ENCODE peak calls at places on chromosomes 6 and 20, in five cellular contexts. One of them, this sample, is unnamed.
A peak's percentile ranks its signal among the peaks of the same experiment; 100 is the strongest.

GRCh38 chr20:5463007-5463686 is 146.4 kb upstream of the PROKR2 start:
- DNase-seq in GM19239: no peak
- DNase-seq in A172: no peak
- DNase-seq in cardiac fibroblast: no peak
- DNase-seq in T-helper 17 cell: no peak
- DNase-seq in this sample: no peak

GRCh38 chr20:32930181-32930580 is 71.5 kb downstream of the EFCAB8 start:
- DNase-seq in A172: no peak
- DNase-seq in T-helper 17 cell: no peak
- DNase-seq in cardiac fibroblast: no peak
- DNase-seq in GM19239: no peak
- DNase-seq in this sample: no peak

GRCh38 chr6:109008537-109008950 is 86.1 kb downstream of the SESN1 start:
- DNase-seq in T-helper 17 cell: no peak
- DNase-seq in cardiac fibroblast: peak; percentile 73
- DNase-seq in GM19239: no peak
- DNase-seq in A172: no peak
- DNase-seq in this sample: no peak

GRCh38 chr6:134161036-134161435 is 108.6 kb upstream of the SLC2A12 start:
- DNase-seq in GM19239: no peak
- DNase-seq in A172: peak; percentile 77
- DNase-seq in cardiac fibroblast: peak; percentile 18
- DNase-seq in T-helper 17 cell: no peak
- DNase-seq in this sample: no peak

GRCh38 chr20:18055261-18055660 is 2.5 kb downstream of the OVOL2 start:
- DNase-seq in cardiac fibroblast: no peak
- DNase-seq in T-helper 17 cell: no peak
- DNase-seq in A172: no peak
- DNase-seq in GM19239: peak; percentile 15
- DNase-seq in this sample: no peak

GRCh38 chr6:45590225-45590624 is 212.5 kb upstream of the SUPT3H start:
- DNase-seq in A172: peak; percentile 90
- DNase-seq in cardiac fibroblast: peak; percentile 83
- DNase-seq in GM19239: no peak
- DNase-seq in T-helper 17 cell: no peak
- DNase-seq in this sample: no peak

GRCh38 chr6:30885481-30885998 is 1.2 kb downstream of the DDR1 start:
- DNase-seq in T-helper 17 cell: no peak
- DNase-seq in cardiac fibroblast: peak; percentile 18
- DNase-seq in GM19239: no peak
- DNase-seq in A172: peak; percentile 33
- DNase-seq in this sample: no peak

GRCh38 chr6:163671791-163672190 is 257.3 kb downstream of the QKI start:
- DNase-seq in GM19239: no peak
- DNase-seq in cardiac fibroblast: no peak
- DNase-seq in T-helper 17 cell: no peak
- DNase-seq in A172: no peak
- DNase-seq in this sample: no peak

GRCh38 chr20:43839793-43840199 is 74.9 kb upstream of the TOX2 start:
- DNase-seq in A172: no peak
- DNase-seq in GM19239: no peak
- DNase-seq in cardiac fibroblast: no peak
- DNase-seq in T-helper 17 cell: no peak
- DNase-seq in this sample: peak; percentile 33

GRCh38 chr6:35014786-35015185 is 125.7 kb downstream of the ANKS1A start:
- DNase-seq in T-helper 17 cell: no peak
- DNase-seq in A172: peak; percentile 43
- DNase-seq in GM19239: no peak
- DNase-seq in cardiac fibroblast: peak; percentile 64
- DNase-seq in this sample: no peak

GRCh38 chr6:104402572-104402971 is 457.1 kb downstream of the HACE1 start:
- DNase-seq in GM19239: no peak
- DNase-seq in cardiac fibroblast: no peak
- DNase-seq in A172: peak; percentile 2
- DNase-seq in T-helper 17 cell: no peak
- DNase-seq in this sample: no peak

This sample was measured in GM18507.